ENCODE peak calls at places on chromosomes 7 and 10, in four cellular contexts. One of them, this sample, is unnamed.

GRCh38 chr7:104160375-104160774 is 47.4 kb downstream of the ORC5 start:
- DNase-seq in effector memory CD4-positive, alpha-beta T cell: no peak
- DNase-seq in PC-9: no peak
- DNase-seq in left ventricle myocardium inferior: no peak
- DNase-seq in this sample: no peak

GRCh38 chr7:12174931-12175330 is 36.2 kb upstream of the TMEM106B start:
- DNase-seq in PC-9: no peak
- DNase-seq in effector memory CD4-positive, alpha-beta T cell: no peak
- DNase-seq in left ventricle myocardium inferior: no peak
- DNase-seq in this sample: no peak

GRCh38 chr7:18570890-18571478 is 75.4 kb downstream of the HDAC9 start:
- DNase-seq in PC-9: peak
- DNase-seq in effector memory CD4-positive, alpha-beta T cell: no peak
- DNase-seq in left ventricle myocardium inferior: no peak
- DNase-seq in this sample: no peak

GRCh38 chr7:46525876-46526275 is 604.8 kb upstream of the IGFBP3 start:
- DNase-seq in left ventricle myocardium inferior: no peak
- DNase-seq in PC-9: no peak
- DNase-seq in effector memory CD4-positive, alpha-beta T cell: no peak
- DNase-seq in this sample: no peak

GRCh38 chr10:118045842-118046490 is 775 bp downstream of the RAB11FIP2 start:
- DNase-seq in left ventricle myocardium inferior: no peak
- DNase-seq in PC-9: peak
- DNase-seq in effector memory CD4-positive, alpha-beta T cell: peak
- DNase-seq in this sample: no peak

GRCh38 chr10:72846225-72846624 is 47.3 kb upstream of the OIT3 start:
- DNase-seq in left ventricle myocardium inferior: no peak
- DNase-seq in PC-9: peak
- DNase-seq in effector memory CD4-positive, alpha-beta T cell: no peak
- DNase-seq in this sample: peak

GRCh38 chr10:92553959-92554358 is 19.9 kb downstream of the IDE start:
- DNase-seq in left ventricle myocardium inferior: no peak
- DNase-seq in effector memory CD4-positive, alpha-beta T cell: no peak
- DNase-seq in PC-9: no peak
- DNase-seq in this sample: no peak

GRCh38 chr7:2037805-2038635 is 194.7 kb downstream of the MAD1L1 start:
- DNase-seq in left ventricle myocardium inferior: peak
- DNase-seq in PC-9: no peak
- DNase-seq in effector memory CD4-positive, alpha-beta T cell: no peak
- DNase-seq in this sample: no peak

GRCh38 chr10:23293145-23293724 is 51.4 kb downstream of the C10orf67 start:
- DNase-seq in PC-9: no peak
- DNase-seq in left ventricle myocardium inferior: no peak
- DNase-seq in effector memory CD4-positive, alpha-beta T cell: no peak
- DNase-seq in this sample: no peak

GRCh38 chr10:55551603-55552002 is 750.6 kb upstream of the PCDH15 start:
- DNase-seq in left ventricle myocardium inferior: no peak
- DNase-seq in PC-9: no peak
- DNase-seq in effector memory CD4-positive, alpha-beta T cell: no peak
- DNase-seq in this sample: no peak

GRCh38 chr10:13453896-13454295 is 74.9 kb downstream of the BEND7 start:
- DNase-seq in effector memory CD4-positive, alpha-beta T cell: no peak
- DNase-seq in left ventricle myocardium inferior: no peak
- DNase-seq in PC-9: no peak
- DNase-seq in this sample: no peak

GRCh38 chr10:63005246-63005645 is 127.9 kb upstream of the NRBF2 start:
- DNase-seq in PC-9: no peak
- DNase-seq in effector memory CD4-positive, alpha-beta T cell: no peak
- DNase-seq in left ventricle myocardium inferior: no peak
- DNase-seq in this sample: no peak

GRCh38 chr7:107277331-107277730 is 108.5 kb downstream of the HBP1 start:
- DNase-seq in effector memory CD4-positive, alpha-beta T cell: no peak
- DNase-seq in left ventricle myocardium inferior: no peak
- DNase-seq in PC-9: no peak
- DNase-seq in this sample: no peak

GRCh38 chr10:35940067-35940989 is 298.2 kb upstream of the FZD8 start:
- DNase-seq in PC-9: no peak
- DNase-seq in effector memory CD4-positive, alpha-beta T cell: no peak
- DNase-seq in left ventricle myocardium inferior: no peak
- DNase-seq in this sample: no peak

GRCh38 chr10:154348-154747 is 19.1 kb downstream of the ZMYND11 start:
- DNase-seq in PC-9: no peak
- DNase-seq in left ventricle myocardium inferior: no peak
- DNase-seq in effector memory CD4-positive, alpha-beta T cell: no peak
- DNase-seq in this sample: no peak

GRCh38 chr10:78305311-78305710 is 271.6 kb downstream of the RPS24 start:
- DNase-seq in effector memory CD4-positive, alpha-beta T cell: no peak
- DNase-seq in PC-9: no peak
- DNase-seq in left ventricle myocardium inferior: no peak
- DNase-seq in this sample: no peak

GRCh38 chr10:117137911-117138642 is at the start of gene VAX1:
- DNase-seq in left ventricle myocardium inferior: no peak
- DNase-seq in PC-9: no peak
- DNase-seq in effector memory CD4-positive, alpha-beta T cell: no peak
- DNase-seq in this sample: no peak

GRCh38 chr7:130488376-130489139 is 3.3 kb upstream of the MEST start:
- DNase-seq in PC-9: no peak
- DNase-seq in left ventricle myocardium inferior: no peak
- DNase-seq in effector memory CD4-positive, alpha-beta T cell: no peak
- DNase-seq in this sample: no peak

GRCh38 chr10:135601-136464 is 578 bp downstream of the ZMYND11 start:
- DNase-seq in PC-9: no peak
- DNase-seq in left ventricle myocardium inferior: peak
- DNase-seq in effector memory CD4-positive, alpha-beta T cell: peak
- DNase-seq in this sample: no peak

GRCh38 chr7:33743594-33743993 is 161.7 kb upstream of the BMPER start:
- DNase-seq in PC-9: no peak
- DNase-seq in effector memory CD4-positive, alpha-beta T cell: no peak
- DNase-seq in left ventricle myocardium inferior: no peak
- DNase-seq in this sample: peak

GRCh38 chr10:97570789-97571536 is 1.6 kb upstream of the ANKRD2 start:
- DNase-seq in PC-9: no peak
- DNase-seq in left ventricle myocardium inferior: peak
- DNase-seq in effector memory CD4-positive, alpha-beta T cell: no peak
- DNase-seq in this sample: no peak

GRCh38 chr10:125698599-125698998 is 15.6 kb upstream of the TEX36 start:
- DNase-seq in left ventricle myocardium inferior: no peak
- DNase-seq in PC-9: no peak
- DNase-seq in effector memory CD4-positive, alpha-beta T cell: no peak
- DNase-seq in this sample: no peak

GRCh38 chr10:116138897-116139296 is 134.1 kb downstream of the GFRA1 start:
- DNase-seq in effector memory CD4-positive, alpha-beta T cell: no peak
- DNase-seq in left ventricle myocardium inferior: no peak
- DNase-seq in PC-9: no peak
- DNase-seq in this sample: no peak

GRCh38 chr7:33719059-33719581 is 186.2 kb upstream of the BMPER start:
- DNase-seq in PC-9: no peak
- DNase-seq in left ventricle myocardium inferior: peak
- DNase-seq in effector memory CD4-positive, alpha-beta T cell: no peak
- DNase-seq in this sample: no peak

GRCh38 chr10:122852261-122852660 is 6.6 kb upstream of the CUZD1 start:
- DNase-seq in left ventricle myocardium inferior: no peak
- DNase-seq in PC-9: peak
- DNase-seq in effector memory CD4-positive, alpha-beta T cell: no peak
- DNase-seq in this sample: no peak

GRCh38 chr10:69721690-69722310 is 79.9 kb upstream of the COL13A1 start:
- DNase-seq in PC-9: no peak
- DNase-seq in effector memory CD4-positive, alpha-beta T cell: no peak
- DNase-seq in left ventricle myocardium inferior: peak
- DNase-seq in this sample: no peak

GRCh38 chr10:87092356-87092860 is 2.2 kb downstream of the GLUD1 start:
- DNase-seq in left ventricle myocardium inferior: no peak
- DNase-seq in effector memory CD4-positive, alpha-beta T cell: no peak
- DNase-seq in PC-9: peak
- DNase-seq in this sample: no peak

GRCh38 chr7:81710751-81711150 is 59.1 kb downstream of the HGF start:
- DNase-seq in effector memory CD4-positive, alpha-beta T cell: no peak
- DNase-seq in left ventricle myocardium inferior: no peak
- DNase-seq in PC-9: no peak
- DNase-seq in this sample: no peak

GRCh38 chr10:51386248-51386885 is 312.1 kb downstream of the PRKG1 start:
- DNase-seq in PC-9: no peak
- DNase-seq in effector memory CD4-positive, alpha-beta T cell: no peak
- DNase-seq in left ventricle myocardium inferior: no peak
- DNase-seq in this sample: no peak

DNA sequence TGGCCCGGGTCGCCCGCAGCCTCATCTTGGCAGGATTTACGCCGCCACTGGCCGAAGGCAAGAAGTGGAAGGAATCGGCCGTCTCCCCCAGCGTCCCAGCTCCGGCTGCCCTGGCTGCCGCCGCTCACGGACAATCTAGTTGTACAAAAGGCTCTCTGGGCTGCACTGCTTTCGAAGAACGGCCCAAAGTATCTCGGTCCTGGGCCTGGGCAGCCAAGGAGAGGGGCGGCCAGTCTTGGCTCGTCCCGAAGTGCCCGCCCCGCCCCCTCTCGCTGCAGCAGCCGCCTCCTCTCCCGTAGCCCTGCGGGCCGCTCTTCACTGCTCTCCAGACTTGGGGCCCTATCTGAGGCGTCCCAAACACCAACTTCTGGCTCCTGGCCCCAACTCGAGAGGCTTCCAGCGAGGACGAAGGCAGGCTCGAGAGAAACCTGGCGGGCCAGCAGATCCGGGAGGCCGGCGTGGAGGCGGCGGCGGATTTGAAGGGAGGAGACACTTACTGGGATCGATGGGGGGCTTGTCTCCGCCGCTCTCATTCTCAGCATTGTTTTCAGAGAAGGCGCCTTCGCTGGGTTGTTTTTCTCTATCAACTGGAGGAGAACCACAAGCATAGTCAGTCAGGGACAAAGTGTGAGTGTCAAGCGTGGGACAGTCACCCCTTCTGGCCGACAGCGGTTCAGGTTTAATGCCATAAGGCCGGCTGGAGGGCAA is 802 bp downstream of the HOXA9 start:
- DNase-seq in PC-9: no peak
- DNase-seq in effector memory CD4-positive, alpha-beta T cell: no peak
- DNase-seq in left ventricle myocardium inferior: peak
- DNase-seq in this sample: no peak
- H3K27ac ChIP-seq in PC-9: no peak
- H3K27ac ChIP-seq in effector memory CD4-positive, alpha-beta T cell: no peak
- H3K27ac ChIP-seq in left ventricle myocardium inferior: no peak
- H3K27ac ChIP-seq in this sample: peak

GRCh38 chr7:157522189-157522588 is 185.4 kb downstream of the DNAJB6 start:
- DNase-seq in left ventricle myocardium inferior: no peak
- DNase-seq in PC-9: no peak
- DNase-seq in effector memory CD4-positive, alpha-beta T cell: no peak
- DNase-seq in this sample: no peak

GRCh38 chr7:157522954-157523353 is 186.2 kb downstream of the DNAJB6 start:
- DNase-seq in left ventricle myocardium inferior: no peak
- DNase-seq in PC-9: no peak
- DNase-seq in effector memory CD4-positive, alpha-beta T cell: no peak
- DNase-seq in this sample: no peak

GRCh38 chr7:157520249-157520648 is 183.4 kb downstream of the DNAJB6 start:
- DNase-seq in PC-9: no peak
- DNase-seq in effector memory CD4-positive, alpha-beta T cell: no peak
- DNase-seq in left ventricle myocardium inferior: no peak
- DNase-seq in this sample: no peak

GRCh38 chr7:157521061-157521731 is 184.4 kb downstream of the DNAJB6 start:
- DNase-seq in effector memory CD4-positive, alpha-beta T cell: no peak
- DNase-seq in left ventricle myocardium inferior: no peak
- DNase-seq in PC-9: no peak
- DNase-seq in this sample: no peak

DNA sequence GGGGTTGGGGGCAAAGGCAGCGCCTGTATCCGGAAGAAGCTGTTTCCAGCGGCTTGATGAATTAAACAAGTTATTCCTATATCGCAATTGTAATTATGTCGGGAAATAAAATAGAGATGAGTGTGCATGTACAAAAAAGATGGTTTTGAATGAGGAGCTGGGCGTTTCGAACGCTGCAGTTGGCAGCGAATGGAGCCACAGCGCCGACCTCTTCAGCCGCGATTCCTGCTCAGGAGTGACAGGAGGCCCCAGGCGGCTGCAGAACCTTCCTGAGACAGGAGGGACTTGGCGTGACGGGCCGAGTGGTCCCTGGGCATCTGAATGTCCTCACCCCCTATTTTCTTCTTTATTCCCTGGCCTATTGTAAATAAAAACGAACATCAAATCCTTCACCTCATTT is 184.9 kb downstream of the DNAJB6 start:
- DNase-seq in PC-9: no peak
- DNase-seq in effector memory CD4-positive, alpha-beta T cell: no peak
- DNase-seq in left ventricle myocardium inferior: no peak
- DNase-seq in this sample: no peak
- H3K4me3 ChIP-seq in PC-9: no peak
- H3K4me3 ChIP-seq in effector memory CD4-positive, alpha-beta T cell: no peak
- H3K4me3 ChIP-seq in left ventricle myocardium inferior: no peak
- H3K4me3 ChIP-seq in this sample: no peak

DNA sequence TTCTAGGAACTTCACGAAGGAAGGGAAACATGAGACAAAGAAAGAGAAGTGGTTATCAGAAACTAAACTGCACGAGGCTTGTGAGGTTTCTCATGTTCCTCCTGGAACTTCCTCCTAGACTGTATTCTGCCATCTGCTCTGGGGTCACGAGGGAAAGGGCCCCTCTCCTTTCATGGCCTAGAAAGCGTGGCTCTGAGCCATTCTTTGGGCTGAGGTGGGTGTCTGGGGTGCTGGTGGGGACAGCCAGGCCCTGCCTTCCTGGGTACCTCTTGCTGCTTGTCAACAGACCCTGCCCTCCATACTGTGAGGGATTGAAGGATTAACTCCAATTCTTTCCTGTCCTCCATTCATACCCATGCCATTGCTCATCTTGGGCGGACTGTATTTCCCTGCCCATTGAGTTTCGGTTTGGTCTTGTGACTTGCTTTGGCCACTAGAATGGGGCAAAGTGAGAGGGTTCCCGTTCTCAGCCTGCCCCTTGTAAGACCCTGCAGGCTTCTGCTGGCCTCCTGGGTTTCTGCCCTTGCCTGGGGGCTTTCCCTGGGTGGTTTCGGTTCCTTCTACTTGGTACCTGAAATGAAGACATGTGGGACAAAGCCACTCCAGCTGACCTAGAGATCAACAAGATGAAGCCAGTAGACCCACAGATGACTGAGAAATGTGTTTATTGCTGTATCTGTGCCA is 14.9 kb upstream of the GIMAP8 start:
- DNase-seq in effector memory CD4-positive, alpha-beta T cell: no peak
- DNase-seq in PC-9: no peak
- DNase-seq in left ventricle myocardium inferior: no peak
- DNase-seq in this sample: no peak
- H3K27ac ChIP-seq in effector memory CD4-positive, alpha-beta T cell: no peak
- H3K27ac ChIP-seq in PC-9: no peak
- H3K27ac ChIP-seq in left ventricle myocardium inferior: no peak
- H3K27ac ChIP-seq in this sample: no peak

DNA sequence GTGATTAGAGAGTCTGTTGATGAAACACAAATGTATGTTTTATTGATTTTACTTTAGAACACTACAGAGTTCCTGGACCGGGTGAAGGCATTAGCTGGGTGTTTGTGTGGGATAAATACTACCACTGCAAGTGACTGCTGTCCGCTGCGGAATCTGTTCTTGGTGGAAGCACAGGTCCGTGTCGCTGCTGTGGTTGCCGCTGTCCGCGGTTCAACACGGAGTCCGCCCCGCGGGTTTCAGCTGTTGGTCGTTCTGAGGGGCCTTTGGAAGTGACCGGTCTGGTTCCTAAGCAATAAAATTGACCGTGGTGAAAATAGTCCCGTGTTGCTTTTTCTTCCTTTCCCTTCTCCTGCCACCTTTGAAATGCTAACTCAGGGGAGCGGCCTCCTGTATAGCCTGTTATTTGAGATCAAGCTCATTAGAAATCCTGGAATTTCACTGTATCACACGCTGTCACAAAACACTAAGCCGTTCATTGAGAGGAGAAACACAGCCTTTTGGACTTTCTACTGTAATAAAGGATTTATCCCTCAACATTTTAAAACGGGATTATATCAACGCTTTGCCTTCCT is 2.7 kb downstream of the NKX6-2 start:
- DNase-seq in PC-9: no peak
- DNase-seq in effector memory CD4-positive, alpha-beta T cell: no peak
- DNase-seq in left ventricle myocardium inferior: no peak
- DNase-seq in this sample: no peak
- H3K4me3 ChIP-seq in PC-9: no peak
- H3K4me3 ChIP-seq in effector memory CD4-positive, alpha-beta T cell: no peak
- H3K4me3 ChIP-seq in left ventricle myocardium inferior: no peak
- H3K4me3 ChIP-seq in this sample: no peak